ENCODE peak calls at places on chromosomes 12 and 14, in nine cellular contexts. L, O, P, I, F, R, B, Z and N are unnamed samples.
A peak's percentile ranks its signal among the peaks of the same experiment; 100 is the strongest.

GRCh38 chr14:58584383-58584782 is 53.4 kb upstream of the DACT1 start:
- DNase-seq in B (no peak), L (peak; percentile 76), P (peak; percentile 16), I (no peak), R (no peak), F (no peak), O (no peak), Z (no peak), N (no peak)

GRCh38 chr12:93622485-93622884 is 50.0 kb downstream of the SOCS2 start:
- DNase-seq in O (no peak), Z (no peak), R (no peak), I (no peak), L (peak; percentile 68), B (no peak), P (peak; percentile 92), F (no peak), N (peak; percentile 75)

GRCh38 chr12:56032006-56032405 is 9.7 kb upstream of the RPS26 start:
- DNase-seq in L (no peak), P (no peak), O (no peak), I (no peak), F (no peak), Z (peak; percentile 50), R (no peak), B (no peak), N (no peak)

GRCh38 chr14:80055912-80056801 is 155.1 kb downstream of the DIO2 start:
- DNase-seq in R (peak; percentile 57), I (peak; percentile 60), L (peak; percentile 78), Z (no peak), O (peak; percentile 52), B (peak; percentile 27), P (peak; percentile 50), F (no peak), N (peak; percentile 48)

GRCh38 chr14:96253140-96253539 is 2.9 kb upstream of the BDKRB1 start:
- DNase-seq in I (no peak), L (peak; percentile 98), Z (no peak), F (no peak), R (peak; percentile 72), P (peak; percentile 73), B (no peak), O (no peak), N (peak; percentile 97)

GRCh38 chr12:96766232-96766631 is 140.8 kb upstream of the NEDD1 start:
- DNase-seq in L (peak; percentile 3), F (no peak), O (no peak), P (no peak), I (no peak), B (no peak), Z (no peak), R (peak; percentile 12), N (no peak)

GRCh38 chr12:66131067-66131688 is 628 bp upstream of the LLPH start:
- DNase-seq in P (no peak), F (no peak), L (no peak), Z (no peak), B (no peak), O (no peak), I (no peak), R (no peak), N (no peak)

GRCh38 chr12:121190523-121191031 is 19.4 kb upstream of the P2RX4 start:
- DNase-seq in P (peak; percentile 83), L (peak; percentile 97), B (no peak), O (no peak), I (no peak), Z (no peak), F (no peak), R (peak; percentile 94), N (peak; percentile 94)

GRCh38 chr14:74257078-74257987 is 18.1 kb downstream of the VSX2 start:
- DNase-seq in P (no peak), O (peak; percentile 85), F (peak; percentile 54), B (no peak), R (no peak), I (peak; percentile 95), Z (peak; percentile 63), L (peak; percentile 8), N (no peak)

GRCh38 chr14:53851394-53852056 is 105.1 kb downstream of the BMP4 start:
- DNase-seq in I (no peak), O (no peak), R (peak; percentile 24), Z (no peak), F (no peak), B (no peak), L (peak; percentile 11), P (no peak), N (no peak)

GRCh38 chr12:111445311-111446043 is 39.8 kb downstream of the SH2B3 start:
- DNase-seq in B (no peak), R (no peak), O (no peak), I (no peak), F (peak; percentile 3), P (no peak), Z (no peak), L (no peak), N (no peak)

GRCh38 chr12:97493729-97494128 is 31.1 kb downstream of the RMST start:
- DNase-seq in P (no peak), R (no peak), F (no peak), Z (no peak), L (no peak), O (no peak), B (no peak), I (no peak), N (no peak)

GRCh38 chr14:92645841-92646478 is 102.5 kb downstream of the LGMN start:
- DNase-seq in F (no peak), L (peak; percentile 92), O (no peak), B (no peak), I (no peak), R (peak; percentile 85), P (peak; percentile 84), Z (no peak), N (no peak)

GRCh38 chr14:71815110-71815509 is 117.1 kb upstream of the RGS6 start:
- DNase-seq in I (no peak), B (no peak), F (no peak), Z (no peak), P (no peak), L (no peak), R (no peak), O (no peak), N (no peak)

GRCh38 chr14:65551019-65551643 is 138.6 kb downstream of the FUT8 start:
- DNase-seq in B (no peak), I (no peak), P (no peak), F (no peak), L (no peak), R (no peak), Z (no peak), O (no peak), N (no peak)

GRCh38 chr14:74695406-74695805 is 17.5 kb downstream of the AREL1 start:
- DNase-seq in I (no peak), R (no peak), F (no peak), O (no peak), P (no peak), L (no peak), Z (no peak), B (no peak), N (no peak)

GRCh38 chr12:105085537-105085936 is 1.3 kb upstream of the ALDH1L2 start:
- DNase-seq in Z (no peak), F (no peak), L (no peak), R (no peak), P (no peak), I (no peak), O (no peak), B (no peak), N (no peak)

GRCh38 chr12:132404435-132404855 is 75.1 kb upstream of the GALNT9 start:
- DNase-seq in B (no peak), R (no peak), O (no peak), F (no peak), L (no peak), Z (no peak), P (no peak), I (no peak), N (no peak)

GRCh38 chr12:67804168-67804567 is 155.6 kb downstream of the DYRK2 start:
- DNase-seq in R (no peak), I (no peak), P (no peak), B (no peak), L (no peak), O (no peak), F (peak; percentile 72), Z (peak; percentile 43), N (no peak)

GRCh38 chr12:124073636-124074035 is 100.6 kb downstream of the ZNF664 start:
- DNase-seq in R (peak; percentile 18), F (no peak), B (no peak), P (no peak), Z (no peak), L (no peak), O (no peak), I (no peak), N (no peak)

GRCh38 chr12:93813972-93814821 is 137.0 kb downstream of the CRADD start:
- DNase-seq in I (no peak), Z (no peak), P (peak; percentile 98), L (peak; percentile 94), O (no peak), R (no peak), F (no peak), B (peak; percentile 80), N (no peak)

GRCh38 chr12:114018669-114019068 is 52.5 kb upstream of the RBM19 start:
- DNase-seq in R (peak; percentile 37), L (peak; percentile 21), P (no peak), Z (no peak), B (no peak), O (no peak), I (no peak), F (no peak), N (no peak)